ENCODE peak calls at places on chromosomes 1 and 21, in six cellular contexts. One of them, this sample, is unnamed.

GRCh38 chr1:56377407-56377806 is 202.0 kb downstream of the PLPP3 start:
- DNase-seq in erythroblast: no peak
- DNase-seq in heart left ventricle: no peak
- DNase-seq in uterus: no peak
- DNase-seq in breast epithelium: no peak
- DNase-seq in IMR-90: no peak
- DNase-seq in this sample: no peak

GRCh38 chr1:15923241-15923640 is 52.7 kb downstream of the ZBTB17 start:
- DNase-seq in erythroblast: no peak
- DNase-seq in heart left ventricle: no peak
- DNase-seq in uterus: no peak
- DNase-seq in breast epithelium: no peak
- DNase-seq in IMR-90: peak
- DNase-seq in this sample: no peak

GRCh38 chr1:36096500-36097412 is 8.1 kb downstream of the ADPRS start:
- DNase-seq in erythroblast: no peak
- DNase-seq in heart left ventricle: no peak
- DNase-seq in uterus: no peak
- DNase-seq in breast epithelium: no peak
- DNase-seq in IMR-90: peak
- DNase-seq in this sample: no peak

GRCh38 chr1:171286032-171286705 is 27.8 kb upstream of the FMO4 start:
- DNase-seq in erythroblast: no peak
- DNase-seq in heart left ventricle: no peak
- DNase-seq in uterus: no peak
- DNase-seq in breast epithelium: no peak
- DNase-seq in IMR-90: peak
- DNase-seq in this sample: peak

GRCh38 chr1:232635778-232636356 is 5.9 kb upstream of the SIPA1L2 start:
- DNase-seq in erythroblast: peak
- DNase-seq in heart left ventricle: no peak
- DNase-seq in uterus: no peak
- DNase-seq in breast epithelium: no peak
- DNase-seq in IMR-90: peak
- DNase-seq in this sample: peak

GRCh38 chr1:24555591-24556413 is at the start of gene NCMAP:
- DNase-seq in erythroblast: no peak
- DNase-seq in heart left ventricle: no peak
- DNase-seq in uterus: no peak
- DNase-seq in breast epithelium: peak
- DNase-seq in IMR-90: no peak
- DNase-seq in this sample: no peak

GRCh38 chr1:158007180-158007579 is 13.7 kb downstream of the KIRREL1 start:
- DNase-seq in erythroblast: no peak
- DNase-seq in heart left ventricle: no peak
- DNase-seq in uterus: no peak
- DNase-seq in breast epithelium: no peak
- DNase-seq in IMR-90: no peak
- DNase-seq in this sample: no peak

GRCh38 chr1:29824478-29825273 is 588.4 kb downstream of the PTPRU start:
- DNase-seq in erythroblast: no peak
- DNase-seq in heart left ventricle: no peak
- DNase-seq in uterus: no peak
- DNase-seq in breast epithelium: no peak
- DNase-seq in IMR-90: no peak
- DNase-seq in this sample: no peak

GRCh38 chr21:33332143-33332542 is 7.4 kb downstream of the IFNAR1 start:
- DNase-seq in erythroblast: no peak
- DNase-seq in heart left ventricle: no peak
- DNase-seq in uterus: no peak
- DNase-seq in breast epithelium: no peak
- DNase-seq in IMR-90: no peak
- DNase-seq in this sample: no peak

GRCh38 chr1:233865902-233866301 is 38.6 kb upstream of the SLC35F3 start:
- DNase-seq in erythroblast: no peak
- DNase-seq in heart left ventricle: no peak
- DNase-seq in uterus: no peak
- DNase-seq in breast epithelium: no peak
- DNase-seq in IMR-90: no peak
- DNase-seq in this sample: no peak

GRCh38 chr1:201826830-201827229 is 2.1 kb upstream of the IPO9 start:
- DNase-seq in erythroblast: no peak
- DNase-seq in heart left ventricle: no peak
- DNase-seq in uterus: no peak
- DNase-seq in breast epithelium: no peak
- DNase-seq in IMR-90: peak
- DNase-seq in this sample: no peak

GRCh38 chr1:243420968-243421675 is 165.3 kb downstream of the SDCCAG8 start:
- DNase-seq in erythroblast: no peak
- DNase-seq in heart left ventricle: no peak
- DNase-seq in uterus: no peak
- DNase-seq in breast epithelium: no peak
- DNase-seq in IMR-90: no peak
- DNase-seq in this sample: peak

GRCh38 chr1:15948091-15948591 is 27.8 kb downstream of the ZBTB17 start:
- DNase-seq in erythroblast: no peak
- DNase-seq in heart left ventricle: no peak
- DNase-seq in uterus: peak
- DNase-seq in breast epithelium: no peak
- DNase-seq in IMR-90: no peak
- DNase-seq in this sample: no peak

GRCh38 chr1:233904979-233905415 is 521 bp downstream of the SLC35F3 start:
- DNase-seq in erythroblast: no peak
- DNase-seq in heart left ventricle: peak
- DNase-seq in uterus: peak
- DNase-seq in breast epithelium: no peak
- DNase-seq in IMR-90: no peak
- DNase-seq in this sample: no peak

GRCh38 chr1:20993716-20994115 is 183.0 kb downstream of the EIF4G3 start:
- DNase-seq in erythroblast: no peak
- DNase-seq in heart left ventricle: no peak
- DNase-seq in uterus: no peak
- DNase-seq in breast epithelium: no peak
- DNase-seq in IMR-90: no peak
- DNase-seq in this sample: no peak

GRCh38 chr1:12544992-12545391 is 73.0 kb downstream of the DHRS3 start:
- DNase-seq in erythroblast: no peak
- DNase-seq in heart left ventricle: no peak
- DNase-seq in uterus: peak
- DNase-seq in breast epithelium: no peak
- DNase-seq in IMR-90: no peak
- DNase-seq in this sample: no peak

GRCh38 chr1:203663294-203663693 is 36.7 kb downstream of the ATP2B4 start:
- DNase-seq in erythroblast: no peak
- DNase-seq in heart left ventricle: no peak
- DNase-seq in uterus: no peak
- DNase-seq in breast epithelium: no peak
- DNase-seq in IMR-90: peak
- DNase-seq in this sample: peak

GRCh38 chr1:103265551-103265950 is 157.2 kb upstream of the COL11A1 start:
- DNase-seq in erythroblast: no peak
- DNase-seq in heart left ventricle: no peak
- DNase-seq in uterus: no peak
- DNase-seq in breast epithelium: no peak
- DNase-seq in IMR-90: peak
- DNase-seq in this sample: no peak

GRCh38 chr1:81666586-81666985 is 134.1 kb upstream of the ADGRL2 start:
- DNase-seq in erythroblast: no peak
- DNase-seq in heart left ventricle: no peak
- DNase-seq in uterus: no peak
- DNase-seq in breast epithelium: no peak
- DNase-seq in IMR-90: peak
- DNase-seq in this sample: no peak

GRCh38 chr21:45386728-45387371 is 18.1 kb upstream of the COL18A1 start:
- DNase-seq in erythroblast: peak
- DNase-seq in heart left ventricle: peak
- DNase-seq in uterus: peak
- DNase-seq in breast epithelium: peak
- DNase-seq in IMR-90: peak
- DNase-seq in this sample: peak

GRCh38 chr1:23581219-23581618 is 21.9 kb upstream of the ID3 start:
- DNase-seq in erythroblast: no peak
- DNase-seq in heart left ventricle: peak
- DNase-seq in uterus: no peak
- DNase-seq in breast epithelium: no peak
- DNase-seq in IMR-90: peak
- DNase-seq in this sample: no peak

GRCh38 chr1:207839083-207839413 is 71.9 kb downstream of the CD34 start:
- DNase-seq in erythroblast: no peak
- DNase-seq in heart left ventricle: no peak
- DNase-seq in uterus: no peak
- DNase-seq in breast epithelium: no peak
- DNase-seq in IMR-90: no peak
- DNase-seq in this sample: no peak

GRCh38 chr1:55375617-55376258 is 160.6 kb upstream of the USP24 start:
- DNase-seq in erythroblast: peak
- DNase-seq in heart left ventricle: no peak
- DNase-seq in uterus: peak
- DNase-seq in breast epithelium: no peak
- DNase-seq in IMR-90: peak
- DNase-seq in this sample: peak

GRCh38 chr1:235011599-235012435 is 116.8 kb downstream of the TOMM20 start:
- DNase-seq in erythroblast: peak
- DNase-seq in heart left ventricle: peak
- DNase-seq in uterus: peak
- DNase-seq in breast epithelium: peak
- DNase-seq in IMR-90: peak
- DNase-seq in this sample: peak

GRCh38 chr1:235014756-235015155 is 113.9 kb downstream of the TOMM20 start:
- DNase-seq in erythroblast: no peak
- DNase-seq in heart left ventricle: no peak
- DNase-seq in uterus: no peak
- DNase-seq in breast epithelium: no peak
- DNase-seq in IMR-90: no peak
- DNase-seq in this sample: no peak

GRCh38 chr1:235013512-235013911 is 115.1 kb downstream of the TOMM20 start:
- DNase-seq in erythroblast: no peak
- DNase-seq in heart left ventricle: peak
- DNase-seq in uterus: no peak
- DNase-seq in breast epithelium: no peak
- DNase-seq in IMR-90: no peak
- DNase-seq in this sample: no peak

GRCh38 chr1:235011064-235011598 is 117.5 kb downstream of the TOMM20 start:
- DNase-seq in erythroblast: no peak
- DNase-seq in heart left ventricle: no peak
- DNase-seq in uterus: no peak
- DNase-seq in breast epithelium: no peak
- DNase-seq in IMR-90: no peak
- DNase-seq in this sample: no peak

GRCh38 chr1:235012436-235013210 is 116.0 kb downstream of the TOMM20 start:
- DNase-seq in erythroblast: no peak
- DNase-seq in heart left ventricle: no peak
- DNase-seq in uterus: no peak
- DNase-seq in breast epithelium: no peak
- DNase-seq in IMR-90: no peak
- DNase-seq in this sample: no peak
- TF ChIP-seq POLR2A in erythroblast: no peak
- TF ChIP-seq POLR2A in heart left ventricle: no peak
- TF ChIP-seq POLR2A in uterus: no peak
- TF ChIP-seq POLR2A in breast epithelium: no peak
- TF ChIP-seq POLR2A in IMR-90: peak
- TF ChIP-seq POLR2A in this sample: no peak

GRCh38 chr1:159913451-159914192 is 11.7 kb downstream of the TAGLN2 start:
- DNase-seq in erythroblast: no peak
- DNase-seq in heart left ventricle: no peak
- DNase-seq in uterus: no peak
- DNase-seq in breast epithelium: no peak
- DNase-seq in IMR-90: no peak
- DNase-seq in this sample: no peak

GRCh38 chr1:159916240-159917051 is 8.9 kb downstream of the TAGLN2 start:
- DNase-seq in erythroblast: no peak
- DNase-seq in heart left ventricle: no peak
- DNase-seq in uterus: no peak
- DNase-seq in breast epithelium: no peak
- DNase-seq in IMR-90: peak
- DNase-seq in this sample: peak

GRCh38 chr1:159917533-159917932 is 7.8 kb downstream of the TAGLN2 start:
- DNase-seq in erythroblast: no peak
- DNase-seq in heart left ventricle: no peak
- DNase-seq in uterus: no peak
- DNase-seq in breast epithelium: no peak
- DNase-seq in IMR-90: no peak
- DNase-seq in this sample: no peak

GRCh38 chr1:159914252-159915018 is 10.9 kb downstream of the TAGLN2 start:
- DNase-seq in erythroblast: no peak
- DNase-seq in heart left ventricle: no peak
- DNase-seq in uterus: no peak
- DNase-seq in breast epithelium: no peak
- DNase-seq in IMR-90: no peak
- DNase-seq in this sample: no peak

GRCh38 chr1:159915571-159916239 is 9.6 kb downstream of the TAGLN2 start:
- DNase-seq in erythroblast: no peak
- DNase-seq in heart left ventricle: no peak
- DNase-seq in uterus: no peak
- DNase-seq in breast epithelium: no peak
- DNase-seq in IMR-90: no peak
- DNase-seq in this sample: no peak
- TF ChIP-seq POLR2A in erythroblast: no peak
- TF ChIP-seq POLR2A in heart left ventricle: no peak
- TF ChIP-seq POLR2A in uterus: no peak
- TF ChIP-seq POLR2A in breast epithelium: no peak
- TF ChIP-seq POLR2A in IMR-90: no peak
- TF ChIP-seq POLR2A in this sample: no peak

GRCh38 chr1:41020654-41021053 is 871 bp downstream of the SLFNL1 start:
- DNase-seq in erythroblast: no peak
- DNase-seq in heart left ventricle: no peak
- DNase-seq in uterus: no peak
- DNase-seq in breast epithelium: no peak
- DNase-seq in IMR-90: no peak
- DNase-seq in this sample: no peak
- TF ChIP-seq POLR2A in erythroblast: no peak
- TF ChIP-seq POLR2A in heart left ventricle: no peak
- TF ChIP-seq POLR2A in uterus: no peak
- TF ChIP-seq POLR2A in breast epithelium: no peak
- TF ChIP-seq POLR2A in IMR-90: no peak
- TF ChIP-seq POLR2A in this sample: no peak

DNA sequence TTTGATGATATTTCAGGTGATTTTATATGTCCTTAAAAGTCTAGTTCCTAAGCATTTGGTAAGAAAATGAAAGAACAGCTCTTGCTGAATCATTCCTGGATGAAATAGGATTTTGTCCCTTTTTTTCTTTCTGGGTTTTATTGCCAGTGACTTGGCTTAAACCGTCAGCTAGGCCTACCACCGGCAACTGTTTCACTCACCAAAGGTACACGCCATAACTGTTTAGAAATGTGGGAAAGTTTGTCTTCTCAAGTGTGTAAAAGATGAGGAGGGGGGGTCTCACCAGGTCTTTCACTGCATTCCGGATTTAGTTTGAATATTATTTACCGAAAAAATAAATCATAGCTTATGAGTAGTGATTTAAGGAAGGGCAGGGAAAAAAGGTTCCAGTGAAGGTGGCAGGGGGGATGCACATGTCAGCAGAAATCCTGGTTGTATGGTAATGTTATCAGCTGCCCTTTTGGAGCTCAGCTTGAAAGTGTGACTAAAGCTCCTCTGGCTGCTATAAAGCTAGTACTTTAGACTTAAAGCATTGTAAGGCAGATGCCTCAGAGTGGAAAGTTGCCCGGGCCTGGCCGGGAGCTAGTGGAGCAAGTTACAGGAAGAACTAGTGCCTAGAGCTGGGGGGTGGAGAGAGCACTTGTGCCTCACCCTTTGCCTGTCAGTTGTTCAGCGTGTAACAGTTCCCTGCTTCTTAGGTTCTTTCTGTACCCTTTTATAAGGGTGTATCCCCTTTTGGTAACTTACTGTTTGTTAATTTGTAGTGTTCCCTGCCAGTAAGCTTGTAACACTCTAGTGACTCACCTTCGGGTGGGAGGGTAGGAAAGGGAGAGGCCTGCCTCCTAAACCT is 3.1 kb downstream of the ATP1A1 start:
- DNase-seq in erythroblast: peak
- DNase-seq in heart left ventricle: peak
- DNase-seq in uterus: peak
- DNase-seq in breast epithelium: peak
- DNase-seq in IMR-90: peak
- DNase-seq in this sample: peak
- TF ChIP-seq POLR2A in erythroblast: peak
- TF ChIP-seq POLR2A in heart left ventricle: peak
- TF ChIP-seq POLR2A in uterus: peak
- TF ChIP-seq POLR2A in breast epithelium: peak
- TF ChIP-seq POLR2A in IMR-90: no peak
- TF ChIP-seq POLR2A in this sample: no peak